ENCODE peak calls at places on chromosomes 5 and 9, in four cellular contexts. One of them, this sample, is unnamed. For H3K9me3, the result is how much of the 10 kb centered on the place peaks cover.

GRCh38 chr5:134500699-134501430 is 24.6 kb upstream of the JADE2 start:
- DNase-seq in A549: no peak
- DNase-seq in neural progenitor cell: no peak
- DNase-seq in ovary: no peak
- DNase-seq in this sample: no peak

GRCh38 chr5:132840896-132841818 is 10.7 kb upstream of the SHROOM1 start:
- DNase-seq in A549: no peak
- DNase-seq in neural progenitor cell: no peak
- DNase-seq in ovary: no peak
- DNase-seq in this sample: no peak

GRCh38 chr9:34259315-34259714 is 69.8 kb downstream of the KIF24 start:
- DNase-seq in A549: no peak
- DNase-seq in neural progenitor cell: no peak
- DNase-seq in ovary: no peak
- DNase-seq in this sample: no peak

GRCh38 chr5:75512383-75513074 is 838 bp downstream of the POLK start:
- DNase-seq in A549: no peak
- DNase-seq in neural progenitor cell: no peak
- DNase-seq in ovary: no peak
- DNase-seq in this sample: no peak

GRCh38 chr5:86101966-86102365 is 515.8 kb upstream of the COX7C start:
- DNase-seq in A549: no peak
- DNase-seq in neural progenitor cell: no peak
- DNase-seq in ovary: no peak
- DNase-seq in this sample: no peak

GRCh38 chr5:123095694-123096120 is 6.7 kb downstream of the PRDM6 start:
- DNase-seq in A549: no peak
- DNase-seq in neural progenitor cell: no peak
- DNase-seq in ovary: no peak
- DNase-seq in this sample: no peak

GRCh38 chr5:110751902-110752762 is 13.3 kb downstream of the SLC25A46 start:
- DNase-seq in A549: no peak
- DNase-seq in neural progenitor cell: no peak
- DNase-seq in ovary: no peak
- DNase-seq in this sample: no peak

GRCh38 chr5:79236970-79237734 is 1.2 kb downstream of the JMY start:
- DNase-seq in A549: peak
- DNase-seq in neural progenitor cell: peak
- DNase-seq in ovary: peak
- DNase-seq in this sample: no peak

GRCh38 chr5:22063717-22064116 is 789.4 kb downstream of the CDH12 start:
- DNase-seq in A549: no peak
- DNase-seq in neural progenitor cell: no peak
- DNase-seq in ovary: no peak
- DNase-seq in this sample: no peak

GRCh38 chr9:132697230-132697629 is 27.0 kb downstream of the GTF3C4 start:
- DNase-seq in A549: peak
- DNase-seq in neural progenitor cell: no peak
- DNase-seq in ovary: no peak
- DNase-seq in this sample: no peak

GRCh38 chr5:181261320-181262085 is 560 bp upstream of the TRIM52 start:
- DNase-seq in A549: peak
- DNase-seq in neural progenitor cell: peak
- DNase-seq in ovary: peak
- DNase-seq in this sample: peak

GRCh38 chr5:113345261-113345940 is 89.4 kb downstream of the TSSK1B start:
- DNase-seq in A549: no peak
- DNase-seq in neural progenitor cell: no peak
- DNase-seq in ovary: no peak
- DNase-seq in this sample: no peak

GRCh38 chr5:159616967-159617366 is 286.7 kb upstream of the IL12B start:
- DNase-seq in A549: no peak
- DNase-seq in neural progenitor cell: no peak
- DNase-seq in ovary: no peak
- DNase-seq in this sample: no peak

GRCh38 chr9:31799953-31800609 is 584.4 kb upstream of the ACO1 start:
- DNase-seq in A549: peak
- DNase-seq in neural progenitor cell: peak
- DNase-seq in ovary: no peak
- DNase-seq in this sample: no peak

GRCh38 chr5:178277346-178277745 is 44.7 kb upstream of the PHYKPL start:
- DNase-seq in A549: no peak
- DNase-seq in neural progenitor cell: no peak
- DNase-seq in ovary: no peak
- DNase-seq in this sample: no peak

GRCh38 chr5:186091-187041 is 4.9 kb upstream of the LRRC14B start:
- DNase-seq in A549: no peak
- DNase-seq in neural progenitor cell: no peak
- DNase-seq in ovary: no peak
- DNase-seq in this sample: no peak

GRCh38 chr9:109143881-109144562 is 23.0 kb downstream of the FRRS1L start:
- DNase-seq in A549: peak
- DNase-seq in neural progenitor cell: peak
- DNase-seq in ovary: no peak
- DNase-seq in this sample: no peak

GRCh38 chr5:136984772-136985455 is 514.2 kb downstream of the SPOCK1 start:
- DNase-seq in A549: no peak
- DNase-seq in neural progenitor cell: peak
- DNase-seq in ovary: no peak
- DNase-seq in this sample: no peak

GRCh38 chr9:131657890-131658752 is 81.8 kb downstream of the RAPGEF1 start:
- DNase-seq in A549: peak
- DNase-seq in neural progenitor cell: no peak
- DNase-seq in ovary: no peak
- DNase-seq in this sample: no peak
- H3K27ac ChIP-seq in A549: peak
- H3K27ac ChIP-seq in neural progenitor cell: no peak
- H3K27ac ChIP-seq in ovary: peak
- H3K27ac ChIP-seq in this sample: peak

DNA sequence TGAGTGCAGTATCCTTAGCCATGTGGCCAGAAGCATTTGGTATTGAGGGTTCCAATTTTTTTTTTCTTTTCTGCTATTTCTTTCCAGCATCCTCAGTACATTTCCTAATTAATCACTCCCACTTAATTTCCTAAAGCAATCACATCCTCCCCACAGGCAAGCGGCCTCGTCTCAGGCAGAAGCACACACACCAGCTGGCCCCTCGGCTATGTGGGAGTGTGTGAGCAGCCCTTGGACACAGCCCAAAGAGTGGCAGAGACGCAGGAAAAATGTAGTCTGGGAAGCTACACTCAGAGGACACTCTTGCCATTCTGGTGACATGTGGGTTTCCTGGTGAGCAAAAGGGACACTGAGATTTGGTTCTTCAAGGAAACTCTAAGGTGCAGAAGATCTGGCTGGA is 20.7 kb downstream of the SLIT3 start:
- DNase-seq in A549: no peak
- DNase-seq in neural progenitor cell: no peak
- DNase-seq in ovary: peak
- DNase-seq in this sample: no peak
- H3K9me3 ChIP-seq in A549: under half
- H3K9me3 ChIP-seq in neural progenitor cell: under half
- H3K9me3 ChIP-seq in ovary: under half
- H3K9me3 ChIP-seq in this sample: under half

GRCh38 chr5:33238826-33239670 is 201.7 kb upstream of the TARS1 start:
- DNase-seq in A549: no peak
- DNase-seq in neural progenitor cell: no peak
- DNase-seq in ovary: no peak
- DNase-seq in this sample: no peak

GRCh38 chr5:33240552-33240951 is 200.2 kb upstream of the TARS1 start:
- DNase-seq in A549: no peak
- DNase-seq in neural progenitor cell: no peak
- DNase-seq in ovary: no peak
- DNase-seq in this sample: no peak

GRCh38 chr5:33242264-33242663 is 198.5 kb upstream of the TARS1 start:
- DNase-seq in A549: no peak
- DNase-seq in neural progenitor cell: no peak
- DNase-seq in ovary: no peak
- DNase-seq in this sample: no peak

GRCh38 chr5:33244441-33245150 is 196.2 kb upstream of the TARS1 start:
- DNase-seq in A549: no peak
- DNase-seq in neural progenitor cell: no peak
- DNase-seq in ovary: no peak
- DNase-seq in this sample: no peak

GRCh38 chr5:33241826-33242225 is 198.9 kb upstream of the TARS1 start:
- DNase-seq in A549: no peak
- DNase-seq in neural progenitor cell: no peak
- DNase-seq in ovary: no peak
- DNase-seq in this sample: no peak
- H3K27ac ChIP-seq in A549: no peak
- H3K27ac ChIP-seq in neural progenitor cell: no peak
- H3K27ac ChIP-seq in ovary: no peak
- H3K27ac ChIP-seq in this sample: no peak

GRCh38 chr9:101693937-101694336 is 44.5 kb downstream of the GRIN3A start:
- DNase-seq in A549: no peak
- DNase-seq in neural progenitor cell: no peak
- DNase-seq in ovary: no peak
- DNase-seq in this sample: no peak

GRCh38 chr9:101691657-101692056 is 46.8 kb downstream of the GRIN3A start:
- DNase-seq in A549: no peak
- DNase-seq in neural progenitor cell: no peak
- DNase-seq in ovary: no peak
- DNase-seq in this sample: no peak
- H3K9me3 ChIP-seq in A549: under half
- H3K9me3 ChIP-seq in neural progenitor cell: under half
- H3K9me3 ChIP-seq in ovary: under half
- H3K9me3 ChIP-seq in this sample: under half

GRCh38 chr5:115818821-115819220 is 2.4 kb upstream of the CDO1 start:
- DNase-seq in A549: no peak
- DNase-seq in neural progenitor cell: no peak
- DNase-seq in ovary: no peak
- DNase-seq in this sample: no peak
- H3K27ac ChIP-seq in A549: no peak
- H3K27ac ChIP-seq in neural progenitor cell: no peak
- H3K27ac ChIP-seq in ovary: no peak
- H3K27ac ChIP-seq in this sample: no peak

DNA sequence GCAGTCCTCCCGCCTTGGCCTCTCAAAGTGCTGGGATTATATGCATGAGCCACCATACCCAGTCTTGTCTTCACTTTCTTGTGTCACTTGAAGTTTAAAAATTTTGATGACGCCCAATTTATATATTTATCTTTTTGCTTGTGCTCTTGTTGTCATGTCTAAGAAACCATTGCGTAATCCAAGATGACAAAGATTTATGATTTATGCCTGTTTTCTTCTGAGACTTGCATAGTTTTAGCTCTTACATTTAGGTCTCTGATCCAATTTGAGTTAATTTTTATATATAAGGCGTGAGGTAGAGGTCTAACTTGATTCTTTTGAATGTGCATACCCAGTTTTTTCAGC is 18.6 kb downstream of the ANKHD1 start:
- DNase-seq in A549: no peak
- DNase-seq in neural progenitor cell: no peak
- DNase-seq in ovary: no peak
- DNase-seq in this sample: no peak
- H3K9me3 ChIP-seq in A549: under half
- H3K9me3 ChIP-seq in neural progenitor cell: under half
- H3K9me3 ChIP-seq in ovary: under half
- H3K9me3 ChIP-seq in this sample: under half

GRCh38 chr5:139284295-139284694 is 9.2 kb upstream of the MATR3 start:
- DNase-seq in A549: no peak
- DNase-seq in neural progenitor cell: no peak
- DNase-seq in ovary: no peak
- DNase-seq in this sample: no peak

GRCh38 chr5:139285651-139286392 is 7.7 kb upstream of the MATR3 start:
- DNase-seq in A549: no peak
- DNase-seq in neural progenitor cell: no peak
- DNase-seq in ovary: no peak
- DNase-seq in this sample: no peak

GRCh38 chr5:139282195-139282557 is 11.4 kb upstream of the MATR3 start:
- DNase-seq in A549: no peak
- DNase-seq in neural progenitor cell: no peak
- DNase-seq in ovary: no peak
- DNase-seq in this sample: no peak

GRCh38 chr5:139287890-139288635 is 5.5 kb upstream of the MATR3 start:
- DNase-seq in A549: peak
- DNase-seq in neural progenitor cell: no peak
- DNase-seq in ovary: no peak
- DNase-seq in this sample: no peak

GRCh38 chr5:139283252-139284166 is 10.0 kb upstream of the MATR3 start:
- DNase-seq in A549: no peak
- DNase-seq in neural progenitor cell: no peak
- DNase-seq in ovary: no peak
- DNase-seq in this sample: no peak
- H3K27ac ChIP-seq in A549: no peak
- H3K27ac ChIP-seq in neural progenitor cell: no peak
- H3K27ac ChIP-seq in ovary: no peak
- H3K27ac ChIP-seq in this sample: no peak